ENCODE peak calls at places on chromosomes 7 and 10, in six cellular contexts. A, Q, Y, M, V and X are unnamed samples.

GRCh38 chr10:73590881-73591577 is at the start of gene USP54:
- DNase-seq in A (no peak), Q (no peak), V (peak; percentile 80), Y (no peak), M (peak; percentile 56), X (no peak)

GRCh38 chr7:138885383-138886147 is 87.6 kb upstream of the ATP6V0A4 start:
- DNase-seq in M (no peak), A (no peak), Q (no peak), Y (peak; percentile 8), V (no peak), X (no peak)

GRCh38 chr7:27171636-27172387 is 2.3 kb downstream of the HOXA10 start:
- DNase-seq in Q (no peak), M (no peak), V (peak; percentile 66), A (no peak), Y (peak; percentile 73), X (peak; percentile 30)

GRCh38 chr10:31599626-31600504 is 280.8 kb downstream of the ZEB1 start:
- DNase-seq in M (no peak), A (no peak), Q (no peak), V (no peak), Y (no peak), X (no peak)

GRCh38 chr10:84264611-84265141 is 19.8 kb downstream of the RGR start:
- DNase-seq in Q (peak; percentile 42), M (no peak), A (peak; percentile 66), Y (peak; percentile 70), V (peak; percentile 64), X (no peak)

GRCh38 chr7:135757719-135758411 is 9.3 kb upstream of the FAM180A start:
- DNase-seq in V (peak; percentile 83), Y (no peak), M (no peak), Q (no peak), A (peak; percentile 39), X (no peak)

GRCh38 chr10:4174197-4174596 is 389.2 kb upstream of the KLF6 start:
- DNase-seq in Q (no peak), V (peak; percentile 35), M (no peak), A (no peak), Y (no peak), X (no peak)

GRCh38 chr10:26225322-26225721 is 8.7 kb downstream of the GAD2 start:
- DNase-seq in A (no peak), M (no peak), Q (no peak), V (no peak), Y (no peak), X (no peak)